ENCODE peak calls at places on chromosomes 13 and 19, in six cellular contexts. One of them, this sample, is unnamed.

GRCh38 chr19:17159466-17160393 is 55.4 kb upstream of the USE1 start:
- DNase-seq in HL-60: no peak
- DNase-seq in spleen: no peak
- DNase-seq in stomach: no peak
- DNase-seq in SK-N-SH: no peak
- DNase-seq in HCT116: no peak
- DNase-seq in this sample: no peak

GRCh38 chr19:16273005-16273404 is 51.6 kb upstream of the KLF2 start:
- DNase-seq in HL-60: no peak
- DNase-seq in spleen: no peak
- DNase-seq in stomach: no peak
- DNase-seq in SK-N-SH: no peak
- DNase-seq in HCT116: no peak
- DNase-seq in this sample: no peak

GRCh38 chr13:28093871-28094270 is 6.5 kb downstream of the FLT3 start:
- DNase-seq in HL-60: peak
- DNase-seq in spleen: no peak
- DNase-seq in stomach: no peak
- DNase-seq in SK-N-SH: no peak
- DNase-seq in HCT116: no peak
- DNase-seq in this sample: no peak

GRCh38 chr19:49929121-49929610 is at the start of the genes ATF5 and NUP62:
- DNase-seq in HL-60: peak
- DNase-seq in spleen: peak
- DNase-seq in stomach: peak
- DNase-seq in SK-N-SH: peak
- DNase-seq in HCT116: peak
- DNase-seq in this sample: peak

GRCh38 chr19:1847684-1848398 is 442 bp downstream of the REXO1 start:
- DNase-seq in HL-60: no peak
- DNase-seq in spleen: peak
- DNase-seq in stomach: no peak
- DNase-seq in SK-N-SH: peak
- DNase-seq in HCT116: no peak
- DNase-seq in this sample: no peak

GRCh38 chr13:66748712-66749111 is 481.4 kb downstream of the PCDH9 start:
- DNase-seq in HL-60: no peak
- DNase-seq in spleen: no peak
- DNase-seq in stomach: no peak
- DNase-seq in SK-N-SH: no peak
- DNase-seq in HCT116: no peak
- DNase-seq in this sample: no peak

GRCh38 chr13:24185591-24186232 is 25.2 kb downstream of the SPATA13 start:
- DNase-seq in HL-60: no peak
- DNase-seq in spleen: no peak
- DNase-seq in stomach: no peak
- DNase-seq in SK-N-SH: no peak
- DNase-seq in HCT116: no peak
- DNase-seq in this sample: no peak

GRCh38 chr13:38954291-38954690 is 36.3 kb downstream of the STOML3 start:
- DNase-seq in HL-60: no peak
- DNase-seq in spleen: no peak
- DNase-seq in stomach: no peak
- DNase-seq in SK-N-SH: no peak
- DNase-seq in HCT116: no peak
- DNase-seq in this sample: no peak

GRCh38 chr13:99467764-99468163 is 33.5 kb upstream of the TM9SF2 start:
- DNase-seq in HL-60: no peak
- DNase-seq in spleen: no peak
- DNase-seq in stomach: no peak
- DNase-seq in SK-N-SH: no peak
- DNase-seq in HCT116: no peak
- DNase-seq in this sample: no peak

GRCh38 chr13:44649118-44649455 is 73.0 kb upstream of the TSC22D1 start:
- DNase-seq in HL-60: no peak
- DNase-seq in spleen: no peak
- DNase-seq in stomach: no peak
- DNase-seq in SK-N-SH: no peak
- DNase-seq in HCT116: no peak
- DNase-seq in this sample: no peak

GRCh38 chr13:65964672-65965071 is 1265.5 kb downstream of the PCDH9 start:
- DNase-seq in HL-60: no peak
- DNase-seq in spleen: no peak
- DNase-seq in stomach: no peak
- DNase-seq in SK-N-SH: no peak
- DNase-seq in HCT116: no peak
- DNase-seq in this sample: no peak

GRCh38 chr19:2475018-2475701 is 767 bp upstream of the GADD45B start:
- DNase-seq in HL-60: peak
- DNase-seq in spleen: peak
- DNase-seq in stomach: peak
- DNase-seq in SK-N-SH: peak
- DNase-seq in HCT116: no peak
- DNase-seq in this sample: no peak

GRCh38 chr13:53198017-53198416 is 169.4 kb downstream of the OLFM4 start:
- DNase-seq in HL-60: no peak
- DNase-seq in spleen: no peak
- DNase-seq in stomach: no peak
- DNase-seq in SK-N-SH: peak
- DNase-seq in HCT116: no peak
- DNase-seq in this sample: no peak

GRCh38 chr13:21913010-21913409 is 242.1 kb downstream of the FGF9 start:
- DNase-seq in HL-60: no peak
- DNase-seq in spleen: no peak
- DNase-seq in stomach: no peak
- DNase-seq in SK-N-SH: no peak
- DNase-seq in HCT116: peak
- DNase-seq in this sample: no peak

GRCh38 chr13:32254416-32254815 is 60.7 kb downstream of the ZAR1L start:
- DNase-seq in HL-60: no peak
- DNase-seq in spleen: no peak
- DNase-seq in stomach: no peak
- DNase-seq in SK-N-SH: no peak
- DNase-seq in HCT116: no peak
- DNase-seq in this sample: no peak

GRCh38 chr19:32223595-32224370 is 121.6 kb upstream of the ZNF507 start:
- DNase-seq in HL-60: no peak
- DNase-seq in spleen: no peak
- DNase-seq in stomach: no peak
- DNase-seq in SK-N-SH: peak
- DNase-seq in HCT116: no peak
- DNase-seq in this sample: no peak

GRCh38 chr13:29749401-29750177 is 100.8 kb downstream of the UBL3 start:
- DNase-seq in HL-60: no peak
- DNase-seq in spleen: no peak
- DNase-seq in stomach: no peak
- DNase-seq in SK-N-SH: no peak
- DNase-seq in HCT116: no peak
- DNase-seq in this sample: no peak

GRCh38 chr13:32299893-32300292 is 15.3 kb downstream of the ZAR1L start:
- DNase-seq in HL-60: no peak
- DNase-seq in spleen: no peak
- DNase-seq in stomach: no peak
- DNase-seq in SK-N-SH: no peak
- DNase-seq in HCT116: no peak
- DNase-seq in this sample: no peak

GRCh38 chr19:48466571-48467325 is 2.4 kb upstream of the CYTH2 start:
- DNase-seq in HL-60: no peak
- DNase-seq in spleen: no peak
- DNase-seq in stomach: no peak
- DNase-seq in SK-N-SH: peak
- DNase-seq in HCT116: no peak
- DNase-seq in this sample: no peak

GRCh38 chr19:43720936-43721335 is 5.1 kb downstream of the IRGC start:
- DNase-seq in HL-60: no peak
- DNase-seq in spleen: no peak
- DNase-seq in stomach: no peak
- DNase-seq in SK-N-SH: no peak
- DNase-seq in HCT116: no peak
- DNase-seq in this sample: no peak

DNA sequence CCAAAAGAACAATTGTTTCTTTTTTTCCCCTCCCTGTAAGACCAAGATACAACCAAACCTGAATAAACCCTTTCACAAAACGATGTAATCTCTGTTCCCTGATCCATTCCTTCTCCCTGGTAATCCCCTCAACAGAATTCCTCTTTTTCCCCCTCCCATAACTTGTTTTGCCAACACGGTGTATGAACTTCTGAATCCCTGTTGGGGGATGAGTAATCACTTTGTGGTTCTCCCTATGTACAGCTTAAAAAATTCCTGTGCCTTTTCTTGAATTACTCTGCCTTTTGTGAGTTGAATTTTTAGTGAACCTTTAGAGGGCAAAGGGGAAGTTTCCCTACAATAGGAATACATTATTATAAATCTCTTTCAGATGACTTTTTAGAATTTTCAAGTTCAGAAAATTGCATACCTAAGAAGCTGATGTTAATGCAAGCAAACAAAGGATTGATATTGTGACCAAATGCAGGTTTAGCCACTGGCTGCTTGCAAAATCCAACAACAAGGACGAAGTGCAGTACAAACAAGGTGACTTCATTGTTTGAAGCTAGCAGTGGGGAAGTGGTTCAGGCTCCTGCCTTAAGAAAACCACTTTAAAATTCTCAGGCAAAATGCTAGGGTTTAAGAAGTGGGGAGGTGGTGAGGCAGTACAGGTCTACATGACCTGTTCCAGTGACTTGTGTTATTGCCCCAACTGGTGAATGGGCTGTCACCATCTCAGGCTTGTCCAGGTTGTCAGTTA is 15.0 kb upstream of the EPSTI1 start:
- DNase-seq in HL-60: no peak
- DNase-seq in spleen: no peak
- DNase-seq in stomach: no peak
- DNase-seq in SK-N-SH: no peak
- DNase-seq in HCT116: no peak
- DNase-seq in this sample: no peak
- H3K27ac ChIP-seq in HL-60: no peak
- H3K27ac ChIP-seq in spleen: no peak
- H3K27ac ChIP-seq in stomach: no peak
- H3K27ac ChIP-seq in SK-N-SH: peak
- H3K27ac ChIP-seq in HCT116: no peak
- H3K27ac ChIP-seq in this sample: no peak

GRCh38 chr13:40269086-40269485 is 397.4 kb downstream of the FOXO1 start:
- DNase-seq in HL-60: no peak
- DNase-seq in spleen: no peak
- DNase-seq in stomach: no peak
- DNase-seq in SK-N-SH: no peak
- DNase-seq in HCT116: no peak
- DNase-seq in this sample: no peak
- TF ChIP-seq POLR2AphosphoS5 in HL-60: no peak
- TF ChIP-seq POLR2AphosphoS5 in spleen: no peak
- TF ChIP-seq POLR2AphosphoS5 in stomach: peak
- TF ChIP-seq POLR2AphosphoS5 in SK-N-SH: no peak
- TF ChIP-seq POLR2AphosphoS5 in HCT116: no peak
- TF ChIP-seq POLR2AphosphoS5 in this sample: no peak

DNA sequence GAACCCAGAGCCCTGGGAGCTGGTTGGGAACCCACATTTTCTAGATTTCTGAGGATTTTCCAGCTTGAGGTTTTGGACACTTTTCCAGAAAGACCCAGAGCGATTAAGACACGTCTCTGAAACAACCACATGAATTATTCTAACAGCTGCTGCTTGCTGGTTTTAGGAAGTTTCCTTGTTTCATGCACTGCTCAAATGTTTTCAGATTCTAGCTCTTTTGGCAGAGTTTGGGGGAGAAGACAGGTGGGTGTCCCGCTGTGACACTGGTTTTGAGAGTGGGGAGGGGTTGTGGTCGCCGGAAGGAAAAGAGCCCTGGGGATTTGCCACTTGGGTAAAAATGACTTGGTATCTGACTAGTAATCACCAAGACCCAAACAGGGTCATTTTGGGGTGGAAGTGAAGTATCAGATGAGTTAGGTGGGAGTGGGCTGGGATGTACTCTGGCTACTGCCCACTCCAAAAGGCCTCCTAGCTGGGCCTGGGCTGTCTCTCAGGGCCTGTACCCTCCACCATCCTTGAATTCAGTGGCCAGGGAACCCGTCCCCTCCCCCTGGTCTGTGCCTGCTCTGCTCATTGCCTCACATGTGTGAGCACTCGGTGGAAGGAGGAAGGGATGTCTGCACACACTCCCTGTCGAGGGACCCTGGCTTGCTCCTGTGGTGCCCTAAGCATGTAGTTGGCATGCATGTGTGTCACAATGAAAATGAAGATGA is 13.2 kb downstream of the GATAD2A start:
- DNase-seq in HL-60: peak
- DNase-seq in spleen: no peak
- DNase-seq in stomach: no peak
- DNase-seq in SK-N-SH: no peak
- DNase-seq in HCT116: no peak
- DNase-seq in this sample: no peak
- H3K27ac ChIP-seq in HL-60: peak
- H3K27ac ChIP-seq in spleen: no peak
- H3K27ac ChIP-seq in stomach: no peak
- H3K27ac ChIP-seq in SK-N-SH: no peak
- H3K27ac ChIP-seq in HCT116: no peak
- H3K27ac ChIP-seq in this sample: peak

GRCh38 chr13:114045113-114045735 is 71.3 kb upstream of the C13orf46 start:
- DNase-seq in HL-60: no peak
- DNase-seq in spleen: no peak
- DNase-seq in stomach: no peak
- DNase-seq in SK-N-SH: no peak
- DNase-seq in HCT116: no peak
- DNase-seq in this sample: no peak

GRCh38 chr13:114044486-114044885 is 70.6 kb upstream of the C13orf46 start:
- DNase-seq in HL-60: peak
- DNase-seq in spleen: no peak
- DNase-seq in stomach: no peak
- DNase-seq in SK-N-SH: no peak
- DNase-seq in HCT116: no peak
- DNase-seq in this sample: peak

GRCh38 chr13:114042066-114042815 is 68.4 kb upstream of the C13orf46 start:
- DNase-seq in HL-60: no peak
- DNase-seq in spleen: no peak
- DNase-seq in stomach: no peak
- DNase-seq in SK-N-SH: no peak
- DNase-seq in HCT116: no peak
- DNase-seq in this sample: no peak

GRCh38 chr13:114041493-114041892 is 67.6 kb upstream of the C13orf46 start:
- DNase-seq in HL-60: no peak
- DNase-seq in spleen: no peak
- DNase-seq in stomach: no peak
- DNase-seq in SK-N-SH: no peak
- DNase-seq in HCT116: no peak
- DNase-seq in this sample: no peak

DNA sequence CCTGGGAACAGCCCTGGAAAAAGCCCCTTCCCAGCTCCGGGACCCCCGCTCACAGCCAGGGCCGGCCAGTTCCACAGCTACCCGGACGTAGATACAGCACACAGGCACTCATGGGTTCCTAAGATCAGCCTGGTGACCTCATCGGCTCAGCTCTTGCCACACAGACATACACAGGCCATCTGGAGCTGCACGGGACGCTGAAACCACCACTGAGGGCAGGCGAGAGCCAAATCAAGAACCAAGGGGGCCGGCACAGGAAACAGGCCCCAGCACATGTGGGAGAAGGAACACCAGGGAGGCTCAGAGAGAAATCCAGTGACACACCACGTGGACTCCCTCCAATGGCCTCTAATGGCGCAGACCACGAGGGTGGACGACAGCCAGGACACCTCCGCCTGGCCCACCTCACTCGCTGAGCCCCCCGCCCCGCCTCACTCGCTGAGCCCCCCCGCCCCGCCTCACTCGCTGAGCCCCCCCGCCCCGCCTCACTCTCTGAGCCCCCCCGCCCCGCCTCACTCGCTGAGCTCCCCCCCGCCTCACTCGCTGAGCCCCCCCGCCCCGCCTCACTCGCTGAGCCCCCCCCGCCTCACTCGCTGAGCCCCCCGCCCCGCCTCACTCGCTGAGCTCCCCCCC is 69.7 kb upstream of the C13orf46 start:
- DNase-seq in HL-60: peak
- DNase-seq in spleen: no peak
- DNase-seq in stomach: peak
- DNase-seq in SK-N-SH: peak
- DNase-seq in HCT116: no peak
- DNase-seq in this sample: no peak
- TF ChIP-seq POLR2AphosphoS5 in HL-60: peak
- TF ChIP-seq POLR2AphosphoS5 in spleen: peak
- TF ChIP-seq POLR2AphosphoS5 in stomach: no peak
- TF ChIP-seq POLR2AphosphoS5 in SK-N-SH: no peak
- TF ChIP-seq POLR2AphosphoS5 in HCT116: no peak
- TF ChIP-seq POLR2AphosphoS5 in this sample: peak

This sample was measured in SK-N-MC.